ENCODE peak calls at places on chromosome 7, in seven cellular contexts. K, U, C, D, Z, N and O are unnamed samples.

GRCh38 chr7:1844956-1845390 is 174.9 kb downstream of the ELFN1 start:
- DNase-seq in Z (peak), D (no peak), C (no peak), K (no peak), N (peak), U (no peak), O (no peak)

GRCh38 chr7:99910976-99911375 is 8.4 kb downstream of the TRIM4 start:
- DNase-seq in C (no peak), D (no peak), Z (no peak), U (no peak), N (no peak), K (no peak), O (no peak)

GRCh38 chr7:143901360-143901709 is 641 bp downstream of the TCAF1 start:
- DNase-seq in N (peak), Z (no peak), K (no peak), U (no peak), D (no peak), C (no peak), O (no peak)

GRCh38 chr7:97005764-97006145 is 402 bp downstream of the DLX6 start:
- DNase-seq in U (no peak), Z (no peak), C (no peak), D (no peak), K (peak), N (no peak), O (no peak)

GRCh38 chr7:116588641-116589594 is 64.1 kb downstream of the CAV1 start:
- DNase-seq in N (no peak), U (peak), Z (no peak), D (no peak), C (no peak), K (peak), O (no peak)

GRCh38 chr7:84895563-84895962 is 291.3 kb downstream of the SEMA3D start:
- DNase-seq in Z (no peak), D (no peak), K (no peak), C (no peak), N (no peak), U (no peak), O (no peak)

GRCh38 chr7:53062796-53063195 is 27.4 kb downstream of the POM121L12 start:
- DNase-seq in C (no peak), U (no peak), Z (no peak), K (no peak), D (no peak), N (no peak), O (no peak)

GRCh38 chr7:26376208-26376917 is 84.7 kb downstream of the SNX10 start:
- DNase-seq in C (no peak), K (no peak), N (peak), U (peak), D (peak), Z (peak), O (peak)

GRCh38 chr7:102415685-102416225 is 17.6 kb upstream of the ORAI2 start:
- DNase-seq in D (peak), N (no peak), Z (no peak), C (no peak), K (no peak), U (peak), O (no peak)

GRCh38 chr7:33757563-33758165 is 147.7 kb upstream of the BMPER start:
- DNase-seq in K (peak), U (peak), C (no peak), N (no peak), D (no peak), Z (no peak), O (no peak)

GRCh38 chr7:136687693-136688322 is 180.6 kb upstream of the CHRM2 start:
- DNase-seq in Z (no peak), C (no peak), D (no peak), K (peak), U (peak), N (peak), O (no peak)